ENCODE peak calls at places on chromosomes 5 and 9, in six cellular contexts. One of them, this sample, is unnamed.

GRCh38 chr9:4879098-4879497 is 86.4 kb downstream of the RCL1 start:
- DNase-seq in HCT116: no peak
- DNase-seq in A549: no peak
- DNase-seq in SK-N-SH: no peak
- DNase-seq in HepG2: no peak
- DNase-seq in K562: no peak
- DNase-seq in this sample: no peak

GRCh38 chr9:138077898-138078540 is 200.4 kb downstream of the CACNA1B start:
- DNase-seq in HCT116: no peak
- DNase-seq in A549: no peak
- DNase-seq in SK-N-SH: peak
- DNase-seq in HepG2: no peak
- DNase-seq in K562: no peak
- DNase-seq in this sample: no peak

GRCh38 chr9:20618361-20618799 is 3.9 kb downstream of the MLLT3 start:
- DNase-seq in HCT116: no peak
- DNase-seq in A549: peak
- DNase-seq in SK-N-SH: no peak
- DNase-seq in HepG2: peak
- DNase-seq in K562: no peak
- DNase-seq in this sample: no peak

GRCh38 chr5:757346-757930 is 27.1 kb downstream of the ZDHHC11B start:
- DNase-seq in HCT116: no peak
- DNase-seq in A549: no peak
- DNase-seq in SK-N-SH: no peak
- DNase-seq in HepG2: no peak
- DNase-seq in K562: peak
- DNase-seq in this sample: no peak

GRCh38 chr5:132629230-132629944 is 28.6 kb upstream of the IL13 start:
- DNase-seq in HCT116: no peak
- DNase-seq in A549: no peak
- DNase-seq in SK-N-SH: no peak
- DNase-seq in HepG2: no peak
- DNase-seq in K562: no peak
- DNase-seq in this sample: no peak

GRCh38 chr5:111172504-111172903 is 51.7 kb upstream of the CAMK4 start:
- DNase-seq in HCT116: no peak
- DNase-seq in A549: no peak
- DNase-seq in SK-N-SH: no peak
- DNase-seq in HepG2: no peak
- DNase-seq in K562: peak
- DNase-seq in this sample: no peak

GRCh38 chr5:170056561-170057267 is 49.0 kb upstream of the FOXI1 start:
- DNase-seq in HCT116: no peak
- DNase-seq in A549: no peak
- DNase-seq in SK-N-SH: no peak
- DNase-seq in HepG2: no peak
- DNase-seq in K562: no peak
- DNase-seq in this sample: no peak

GRCh38 chr9:111961575-111961974 is 65.0 kb downstream of the UGCG start:
- DNase-seq in HCT116: peak
- DNase-seq in A549: no peak
- DNase-seq in SK-N-SH: no peak
- DNase-seq in HepG2: no peak
- DNase-seq in K562: no peak
- DNase-seq in this sample: no peak

GRCh38 chr5:171386861-171387254 is 791 bp upstream of the NPM1 start:
- DNase-seq in HCT116: no peak
- DNase-seq in A549: no peak
- DNase-seq in SK-N-SH: peak
- DNase-seq in HepG2: no peak
- DNase-seq in K562: peak
- DNase-seq in this sample: no peak

GRCh38 chr5:173963107-173963506 is 25.9 kb upstream of the C5orf47 start:
- DNase-seq in HCT116: no peak
- DNase-seq in A549: peak
- DNase-seq in SK-N-SH: no peak
- DNase-seq in HepG2: no peak
- DNase-seq in K562: no peak
- DNase-seq in this sample: no peak

GRCh38 chr9:4222357-4222756 is 77.5 kb downstream of the GLIS3 start:
- DNase-seq in HCT116: no peak
- DNase-seq in A549: no peak
- DNase-seq in SK-N-SH: no peak
- DNase-seq in HepG2: no peak
- DNase-seq in K562: no peak
- DNase-seq in this sample: no peak

GRCh38 chr5:132229236-132229635 is 1.6 kb upstream of the P4HA2 start:
- DNase-seq in HCT116: no peak
- DNase-seq in A549: no peak
- DNase-seq in SK-N-SH: no peak
- DNase-seq in HepG2: no peak
- DNase-seq in K562: no peak
- DNase-seq in this sample: no peak

DNA sequence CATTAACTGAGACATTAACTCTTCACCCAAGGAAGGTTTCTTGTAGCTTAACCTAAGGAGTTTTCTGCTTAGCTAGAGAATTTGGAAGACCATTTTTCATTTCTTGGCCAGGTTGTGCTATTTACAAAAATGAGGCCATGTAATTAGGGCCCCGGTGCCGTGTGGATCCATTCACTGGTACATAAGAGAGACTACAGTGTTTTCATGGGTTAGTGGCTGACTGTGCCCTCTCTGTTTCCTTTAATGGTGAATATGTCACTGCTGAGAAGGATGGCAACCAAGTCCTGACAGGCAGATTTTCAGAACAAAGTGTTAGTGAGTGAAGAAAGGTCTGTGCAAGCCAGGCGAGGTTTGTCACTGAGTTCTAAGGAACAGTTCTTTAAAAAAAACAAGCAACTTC is 15.4 kb downstream of the MEGF10 start:
- DNase-seq in HCT116: no peak
- DNase-seq in A549: no peak
- DNase-seq in SK-N-SH: no peak
- DNase-seq in HepG2: no peak
- DNase-seq in K562: no peak
- DNase-seq in this sample: no peak
- H3K27ac ChIP-seq in HCT116: no peak
- H3K27ac ChIP-seq in A549: no peak
- H3K27ac ChIP-seq in SK-N-SH: no peak
- H3K27ac ChIP-seq in HepG2: no peak
- H3K27ac ChIP-seq in K562: no peak
- H3K27ac ChIP-seq in this sample: no peak

GRCh38 chr5:73375949-73376348 is 72.6 kb downstream of the FOXD1 start:
- DNase-seq in HCT116: no peak
- DNase-seq in A549: no peak
- DNase-seq in SK-N-SH: no peak
- DNase-seq in HepG2: no peak
- DNase-seq in K562: no peak
- DNase-seq in this sample: no peak

GRCh38 chr5:73378070-73378469 is 70.5 kb downstream of the FOXD1 start:
- DNase-seq in HCT116: no peak
- DNase-seq in A549: no peak
- DNase-seq in SK-N-SH: no peak
- DNase-seq in HepG2: no peak
- DNase-seq in K562: no peak
- DNase-seq in this sample: no peak

GRCh38 chr5:73374520-73375235 is 73.9 kb downstream of the FOXD1 start:
- DNase-seq in HCT116: no peak
- DNase-seq in A549: no peak
- DNase-seq in SK-N-SH: no peak
- DNase-seq in HepG2: no peak
- DNase-seq in K562: no peak
- DNase-seq in this sample: no peak

GRCh38 chr5:73378765-73379164 is 69.8 kb downstream of the FOXD1 start:
- DNase-seq in HCT116: no peak
- DNase-seq in A549: no peak
- DNase-seq in SK-N-SH: no peak
- DNase-seq in HepG2: no peak
- DNase-seq in K562: no peak
- DNase-seq in this sample: no peak

DNA sequence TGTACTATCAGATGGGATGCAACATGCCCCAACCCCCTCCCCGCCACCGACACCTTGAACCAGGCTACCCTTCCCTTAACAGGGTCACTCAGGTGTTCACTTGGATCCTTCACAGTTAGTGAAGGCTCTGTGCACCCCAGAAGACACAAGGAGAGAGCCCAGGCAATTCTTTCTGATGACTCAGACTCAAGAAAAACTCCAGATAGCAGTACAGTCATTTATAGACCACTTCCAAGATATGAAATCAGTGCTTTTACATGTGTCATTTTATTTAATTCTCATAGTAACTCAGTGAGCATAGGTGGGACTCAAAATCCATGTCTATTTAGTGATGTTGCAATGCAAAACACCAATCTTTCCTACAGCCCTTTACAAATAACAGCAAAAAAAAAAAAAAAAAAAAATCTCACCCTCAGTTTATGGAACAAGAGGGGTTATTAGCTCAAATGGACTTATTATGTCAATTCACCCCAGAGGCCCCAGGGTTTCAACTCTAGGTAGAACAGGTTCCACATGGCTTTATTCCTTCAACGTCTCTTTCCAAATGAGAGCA is 71.9 kb downstream of the FOXD1 start:
- DNase-seq in HCT116: no peak
- DNase-seq in A549: no peak
- DNase-seq in SK-N-SH: no peak
- DNase-seq in HepG2: no peak
- DNase-seq in K562: no peak
- DNase-seq in this sample: no peak
- TF ChIP-seq REST in HCT116: no peak
- TF ChIP-seq REST in A549: no peak
- TF ChIP-seq REST in SK-N-SH: no peak
- TF ChIP-seq REST in HepG2: no peak
- TF ChIP-seq REST in K562: no peak
- TF ChIP-seq REST in this sample: no peak

GRCh38 chr5:60958088-60958487 is 13.1 kb downstream of the NDUFAF2 start:
- DNase-seq in HCT116: no peak
- DNase-seq in A549: no peak
- DNase-seq in SK-N-SH: no peak
- DNase-seq in HepG2: no peak
- DNase-seq in K562: no peak
- DNase-seq in this sample: no peak

GRCh38 chr5:60958712-60959111 is 13.7 kb downstream of the NDUFAF2 start:
- DNase-seq in HCT116: no peak
- DNase-seq in A549: no peak
- DNase-seq in SK-N-SH: no peak
- DNase-seq in HepG2: no peak
- DNase-seq in K562: no peak
- DNase-seq in this sample: no peak

GRCh38 chr5:60961685-60962084 is 16.7 kb downstream of the NDUFAF2 start:
- DNase-seq in HCT116: no peak
- DNase-seq in A549: no peak
- DNase-seq in SK-N-SH: no peak
- DNase-seq in HepG2: no peak
- DNase-seq in K562: no peak
- DNase-seq in this sample: peak

GRCh38 chr5:60959156-60959555 is 14.2 kb downstream of the NDUFAF2 start:
- DNase-seq in HCT116: peak
- DNase-seq in A549: no peak
- DNase-seq in SK-N-SH: peak
- DNase-seq in HepG2: no peak
- DNase-seq in K562: no peak
- DNase-seq in this sample: no peak

DNA sequence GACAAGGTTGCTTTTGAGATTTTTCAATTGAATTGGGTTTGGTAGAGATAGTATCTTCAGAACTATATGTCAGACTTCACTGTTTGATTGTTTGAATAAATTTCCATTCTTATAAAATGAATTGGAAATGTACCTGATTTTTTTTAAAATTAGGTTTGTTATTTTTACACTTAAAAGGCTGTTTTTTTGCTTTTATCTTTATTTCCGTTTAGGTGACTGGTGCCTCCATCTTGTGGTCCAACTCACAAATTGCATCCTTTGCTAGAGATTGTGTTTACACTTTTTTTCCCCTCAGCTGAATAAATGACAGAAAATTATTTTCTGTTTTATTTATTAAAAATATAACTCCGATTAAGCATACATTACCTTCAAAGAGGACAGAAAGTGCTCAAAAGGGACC is 15.6 kb downstream of the NDUFAF2 start:
- DNase-seq in HCT116: peak
- DNase-seq in A549: no peak
- DNase-seq in SK-N-SH: peak
- DNase-seq in HepG2: no peak
- DNase-seq in K562: no peak
- DNase-seq in this sample: no peak
- TF ChIP-seq CTCF in HCT116: peak
- TF ChIP-seq CTCF in A549: peak
- TF ChIP-seq CTCF in SK-N-SH: peak
- TF ChIP-seq CTCF in HepG2: peak
- TF ChIP-seq CTCF in K562: peak
- TF ChIP-seq CTCF in this sample: no peak

GRCh38 chr9:136757751-136758140 is 297 bp downstream of the LCN8 start:
- DNase-seq in HCT116: no peak
- DNase-seq in A549: no peak
- DNase-seq in SK-N-SH: no peak
- DNase-seq in HepG2: no peak
- DNase-seq in K562: no peak
- DNase-seq in this sample: no peak
- H3K27ac ChIP-seq in HCT116: no peak
- H3K27ac ChIP-seq in A549: no peak
- H3K27ac ChIP-seq in SK-N-SH: no peak
- H3K27ac ChIP-seq in HepG2: no peak
- H3K27ac ChIP-seq in K562: no peak
- H3K27ac ChIP-seq in this sample: no peak

DNA sequence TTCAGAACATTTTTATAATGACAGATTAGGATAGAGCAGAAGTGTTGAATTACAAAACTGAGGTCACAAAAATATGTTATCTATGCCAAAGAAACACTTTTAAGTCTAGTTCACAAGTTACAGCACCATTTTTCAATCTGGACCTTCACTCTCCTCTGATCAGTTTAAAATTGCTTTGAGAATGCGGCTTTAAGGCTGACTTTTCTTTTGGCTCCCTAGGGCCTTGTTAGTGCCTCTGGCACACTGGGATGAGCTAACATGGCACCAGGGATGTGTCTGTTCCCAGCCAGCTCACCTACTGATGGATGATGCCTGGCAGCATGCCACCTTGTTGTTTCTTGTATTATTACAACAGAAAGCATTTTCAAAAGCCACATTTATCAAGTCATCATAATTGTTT is 46.4 kb downstream of the ADAMTSL1 start:
- DNase-seq in HCT116: no peak
- DNase-seq in A549: no peak
- DNase-seq in SK-N-SH: peak
- DNase-seq in HepG2: no peak
- DNase-seq in K562: no peak
- DNase-seq in this sample: no peak
- TF ChIP-seq REST in HCT116: no peak
- TF ChIP-seq REST in A549: no peak
- TF ChIP-seq REST in SK-N-SH: no peak
- TF ChIP-seq REST in HepG2: no peak
- TF ChIP-seq REST in K562: no peak
- TF ChIP-seq REST in this sample: no peak